ENCODE peak calls at places on chromosome 14, in eight cellular contexts. X, S, D, P, H, C, I and Q are unnamed samples.

GRCh38 chr14:72633551-72633950 is 260.4 kb downstream of the DPF3 start:
- DNase-seq in X (no peak), S (no peak), D (no peak), P (no peak), H (no peak), C (no peak), I (no peak), Q (no peak)

GRCh38 chr14:103543140-103543539 is 14.1 kb downstream of the TRMT61A start:
- DNase-seq in X (no peak), S (no peak), D (no peak), P (no peak), H (no peak), C (no peak), I (no peak), Q (no peak)

GRCh38 chr14:49623387-49623786 is 2.8 kb downstream of the MGAT2 start:
- DNase-seq in X (no peak), S (no peak), D (no peak), P (no peak), H (no peak), C (no peak), I (no peak), Q (no peak)

GRCh38 chr14:91367173-91368171 is 50.1 kb downstream of the CCDC88C start:
- DNase-seq in X (no peak), S (peak), D (peak), P (no peak), H (peak), C (no peak), I (peak), Q (peak)

GRCh38 chr14:63308723-63309317 is 9.9 kb downstream of the GPHB5 start:
- DNase-seq in X (no peak), S (peak), D (no peak), P (no peak), H (no peak), C (peak), I (peak), Q (no peak)

GRCh38 chr14:41636492-41637392 is 30.1 kb downstream of the LRFN5 start:
- DNase-seq in X (no peak), S (no peak), D (peak), P (no peak), H (no peak), C (no peak), I (no peak), Q (no peak)

GRCh38 chr14:72714094-72714493 is 179.8 kb downstream of the DPF3 start:
- DNase-seq in X (no peak), S (no peak), D (no peak), P (no peak), H (peak), C (no peak), I (peak), Q (no peak)

GRCh38 chr14:75428230-75429104 is 645 bp downstream of the JDP2 start:
- DNase-seq in X (no peak), S (peak), D (no peak), P (no peak), H (peak), C (no peak), I (peak), Q (no peak)

GRCh38 chr14:104929268-104930230 is 4.9 kb downstream of the PLD4 start:
- DNase-seq in X (no peak), S (no peak), D (no peak), P (no peak), H (peak), C (no peak), I (no peak), Q (no peak)

GRCh38 chr14:69484444-69485113 is at the start of gene PLEKHD1:
- DNase-seq in X (no peak), S (no peak), D (no peak), P (no peak), H (no peak), C (peak), I (peak), Q (no peak)